ENCODE peak calls at places on chromosomes 6 and 20, in five cellular contexts. R is aorta; P is PC-3; G is endothelial cell of umbilical vein; V is CD4-positive, CD25-positive, alpha-beta regulatory T cell. O is an unnamed sample.

GRCh38 chr20:3547906-3548305 is 77.1 kb downstream of the ATRN start:
- DNase-seq in R (no peak), G (no peak), P (no peak), V (no peak), O (no peak)

GRCh38 chr6:68038815-68039408 is 596.2 kb upstream of the ADGRB3 start:
- DNase-seq in V (no peak), G (no peak), P (no peak), R (no peak), O (no peak)

GRCh38 chr20:38023181-38024085 is 9.8 kb downstream of the TTI1 start:
- DNase-seq in P (peak), V (no peak), G (peak), R (no peak), O (no peak)

GRCh38 chr6:7895125-7895423 is 15.5 kb downstream of the TXNDC5 start:
- DNase-seq in V (no peak), R (no peak), G (no peak), P (peak), O (no peak)

GRCh38 chr6:158786645-158787304 is 32.4 kb downstream of the EZR start:
- DNase-seq in V (no peak), G (no peak), P (no peak), R (no peak), O (no peak)

GRCh38 chr20:50558483-50558925 is 48.3 kb downstream of the PTPN1 start:
- DNase-seq in V (no peak), G (peak), P (peak), R (no peak), O (no peak)

GRCh38 chr20:33667245-33668086 is 723 bp downstream of the ACTL10 start:
- DNase-seq in R (peak), P (peak), G (peak), V (peak), O (peak)

GRCh38 chr6:36984581-36985383 is 1.2 kb downstream of the MTCH1 start:
- DNase-seq in G (peak), R (peak), V (peak), P (peak), O (no peak)

GRCh38 chr6:36769676-36770499 is 69.4 kb downstream of the CPNE5 start:
- DNase-seq in R (no peak), P (peak), V (peak), G (peak), O (no peak)

GRCh38 chr6:117472667-117473066 is 9.8 kb upstream of the DCBLD1 start:
- DNase-seq in R (no peak), P (no peak), V (no peak), G (no peak), O (no peak)

GRCh38 chr6:136051140-136051775 is 198.9 kb downstream of the MTFR2 start:
- DNase-seq in V (peak), R (no peak), P (no peak), G (peak), O (no peak)

GRCh38 chr6:19032486-19033295 is 645.5 kb downstream of the RNF144B start:
- DNase-seq in V (no peak), R (peak), P (no peak), G (no peak), O (no peak)

GRCh38 chr20:17062712-17063111 is 164.1 kb upstream of the PCSK2 start:
- DNase-seq in P (no peak), V (no peak), R (no peak), G (no peak), O (no peak)

GRCh38 chr6:164072240-164072666 is 657.7 kb downstream of the QKI start:
- DNase-seq in G (no peak), V (no peak), P (no peak), R (no peak), O (no peak)

GRCh38 chr6:142478117-142478516 is 176.3 kb downstream of the ADGRG6 start:
- DNase-seq in G (no peak), R (no peak), V (peak), P (peak), O (no peak)

GRCh38 chr6:19804362-19805145 is 32.6 kb upstream of the ID4 start:
- DNase-seq in R (peak), P (peak), G (peak), V (peak), O (peak)

GRCh38 chr6:38207371-38207770 is 387.8 kb downstream of the ZFAND3 start:
- DNase-seq in P (no peak), V (no peak), R (no peak), G (no peak), O (no peak)

GRCh38 chr6:115675443-115675842 is 385.2 kb downstream of the FRK start:
- DNase-seq in V (no peak), R (no peak), G (no peak), P (no peak), O (no peak)

GRCh38 chr6:134849920-134850447 is 99.9 kb downstream of the ALDH8A1 start:
- DNase-seq in V (no peak), R (no peak), G (no peak), P (no peak), O (no peak)

GRCh38 chr6:162056745-162057144 is 670.8 kb downstream of the PRKN start:
- DNase-seq in R (no peak), V (no peak), P (peak), G (no peak), O (no peak)

GRCh38 chr6:101668496-101668895 is 275.0 kb downstream of the GRIK2 start:
- DNase-seq in P (no peak), V (no peak), R (no peak), G (no peak), O (no peak)

GRCh38 chr6:88179692-88180091 is 13.5 kb upstream of the CNR1 start:
- DNase-seq in V (no peak), P (no peak), G (no peak), R (no peak), O (no peak)

GRCh38 chr20:9203081-9203447 is 134.2 kb downstream of the PLCB4 start:
- DNase-seq in G (no peak), R (no peak), V (no peak), P (peak), O (no peak)

GRCh38 chr6:118939683-118940082 is 4.7 kb upstream of the MCM9 start:
- DNase-seq in R (no peak), P (no peak), V (no peak), G (no peak), O (no peak)

GRCh38 chr6:42168650-42169049 is 4.5 kb upstream of the GUCA1A start:
- DNase-seq in V (no peak), R (no peak), G (no peak), P (peak), O (no peak)

GRCh38 chr6:149150999-149151398 is 166.5 kb upstream of the TAB2 start:
- DNase-seq in G (no peak), P (no peak), V (peak), R (no peak), O (no peak)

GRCh38 chr6:43096451-43097097 is 20.5 kb downstream of the PTK7 start:
- DNase-seq in G (peak), V (no peak), P (peak), R (peak), O (peak)

GRCh38 chr6:83430606-83431544 is at the start of gene ME1:
- DNase-seq in V (no peak), R (peak), P (peak), G (peak), O (peak)

GRCh38 chr20:57620999-57621398 is 773 bp upstream of the ZBP1 start:
- DNase-seq in P (no peak), R (peak), G (no peak), V (peak), O (no peak)
- H3K27ac ChIP-seq in P (no peak), R (no peak), G (no peak), V (peak), O (no peak)

DNA sequence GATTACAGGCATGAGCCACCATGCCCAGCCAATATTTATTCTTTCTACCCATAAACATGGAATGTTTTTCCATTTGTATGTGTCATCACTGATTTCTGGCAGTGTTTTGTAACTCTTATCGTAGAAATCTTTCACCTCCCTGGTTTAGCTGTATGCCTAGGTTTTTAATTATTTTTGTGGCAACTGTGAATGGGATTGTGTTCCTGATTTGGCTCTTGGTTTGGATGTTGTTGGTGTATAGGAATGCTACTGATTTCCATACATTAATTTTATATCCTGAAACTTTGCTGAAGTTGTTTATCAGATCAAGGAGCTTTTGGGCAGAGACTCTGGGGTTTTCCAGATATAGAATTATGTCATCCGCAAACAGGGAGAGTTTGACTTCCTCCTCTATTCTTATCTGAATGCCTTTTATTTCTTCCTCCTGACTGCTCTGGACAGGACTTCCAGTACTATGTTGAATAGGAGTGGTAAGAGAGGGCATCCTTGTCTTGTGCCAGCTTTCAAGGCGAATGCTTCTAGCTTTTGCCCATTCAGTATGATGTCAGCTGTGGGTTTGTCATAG is 198.6 kb downstream of the ZDHHC14 start:
- DNase-seq in V (no peak), R (no peak), G (peak), P (peak), O (no peak)
- H3K27ac ChIP-seq in V (no peak), R (no peak), G (peak), P (peak), O (peak)

DNA sequence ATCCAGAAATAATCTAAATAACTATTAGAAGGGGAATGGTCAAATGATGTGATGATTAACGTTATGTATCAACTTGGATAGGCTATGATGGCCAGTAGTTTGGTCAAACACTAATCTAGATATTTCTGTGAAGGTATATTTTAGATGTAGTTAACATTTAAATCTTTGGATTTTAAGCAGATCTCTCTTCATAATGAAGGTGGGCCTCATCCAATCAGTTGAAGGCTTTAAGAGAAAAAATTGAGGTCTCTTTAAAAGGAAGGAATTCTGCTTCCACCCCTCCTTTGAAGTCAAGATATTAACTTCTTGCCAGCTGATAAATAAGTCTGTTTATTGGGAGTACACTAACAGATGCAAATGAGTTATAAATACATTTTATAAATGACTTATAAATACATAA is 760.0 kb upstream of the SLC35B3 start:
- DNase-seq in G (no peak), P (no peak), R (no peak), V (no peak), O (no peak)
- H3K27ac ChIP-seq in G (no peak), P (no peak), R (no peak), V (no peak), O (no peak)

GRCh38 chr6:111759836-111760785 is 113.1 kb downstream of the FYN start:
- DNase-seq in P (no peak), V (peak), R (no peak), G (no peak), O (no peak)
- H3K27ac ChIP-seq in P (no peak), V (peak), R (no peak), G (no peak), O (no peak)

DNA sequence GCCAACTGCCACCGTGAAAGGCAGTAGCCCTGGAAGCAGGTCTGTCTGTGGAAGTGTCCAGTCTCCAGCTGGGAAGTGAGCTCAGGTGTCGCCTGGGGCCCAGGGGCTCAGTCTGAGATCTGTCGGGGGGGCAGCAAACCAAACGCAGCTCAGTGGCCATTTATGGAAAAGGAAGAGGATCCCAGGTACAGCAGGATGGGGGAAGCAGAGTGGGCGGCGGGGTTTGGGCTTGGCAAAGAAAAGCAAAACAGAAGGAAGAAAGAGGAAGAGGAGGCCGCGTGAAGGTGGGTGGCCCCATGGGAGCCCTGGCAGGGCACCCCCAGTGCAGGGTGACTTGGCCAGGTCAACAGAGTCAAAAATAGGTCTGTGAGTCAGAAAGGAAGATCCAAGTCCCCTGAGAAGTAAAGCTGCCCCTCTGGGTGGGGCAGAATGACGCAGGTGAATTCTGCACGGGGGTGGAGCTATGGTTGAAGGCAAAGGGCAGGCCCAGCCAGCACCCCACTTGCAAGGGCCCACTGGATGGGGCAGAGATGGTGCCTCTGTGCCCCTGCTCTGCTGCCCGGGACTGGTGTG is 5.3 kb downstream of the PXDC1 start:
- DNase-seq in V (no peak), P (no peak), G (no peak), R (peak), O (no peak)
- H3K27ac ChIP-seq in V (no peak), P (no peak), G (no peak), R (peak), O (no peak)

GRCh38 chr20:36238760-36239159 is 2.5 kb downstream of the AAR2 start:
- DNase-seq in P (peak), R (no peak), G (no peak), V (no peak), O (no peak)

GRCh38 chr20:36238153-36238552 is 1.9 kb downstream of the AAR2 start:
- DNase-seq in V (no peak), P (no peak), R (no peak), G (no peak), O (no peak)

GRCh38 chr20:36235892-36236785 is at the start of gene AAR2:
- DNase-seq in P (peak), V (peak), R (peak), G (peak), O (peak)

GRCh38 chr20:36236786-36237121 is 476 bp downstream of the AAR2 start:
- DNase-seq in G (no peak), V (no peak), R (no peak), P (no peak), O (no peak)

DNA sequence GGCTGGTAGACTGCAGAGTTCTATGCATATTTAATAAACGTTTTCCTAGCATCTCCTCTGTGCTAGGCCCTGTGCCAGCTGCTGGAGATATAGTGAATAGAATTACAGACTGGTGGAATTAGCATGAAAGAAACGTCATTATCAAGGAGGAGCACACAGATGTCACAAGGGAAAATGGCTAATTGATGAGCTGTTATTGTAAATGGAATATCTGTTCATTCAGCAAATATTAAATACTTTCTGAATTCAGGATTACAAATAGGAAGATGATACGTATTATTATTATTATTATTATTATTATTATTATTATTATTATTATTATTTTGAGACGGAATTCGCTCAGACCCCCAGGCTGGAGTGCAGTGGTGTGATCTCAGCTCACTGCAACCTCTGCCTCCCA is 1.2 kb downstream of the AAR2 start:
- DNase-seq in P (no peak), G (no peak), V (no peak), R (no peak), O (no peak)
- H3K27ac ChIP-seq in P (no peak), G (no peak), V (no peak), R (no peak), O (no peak)

DNA sequence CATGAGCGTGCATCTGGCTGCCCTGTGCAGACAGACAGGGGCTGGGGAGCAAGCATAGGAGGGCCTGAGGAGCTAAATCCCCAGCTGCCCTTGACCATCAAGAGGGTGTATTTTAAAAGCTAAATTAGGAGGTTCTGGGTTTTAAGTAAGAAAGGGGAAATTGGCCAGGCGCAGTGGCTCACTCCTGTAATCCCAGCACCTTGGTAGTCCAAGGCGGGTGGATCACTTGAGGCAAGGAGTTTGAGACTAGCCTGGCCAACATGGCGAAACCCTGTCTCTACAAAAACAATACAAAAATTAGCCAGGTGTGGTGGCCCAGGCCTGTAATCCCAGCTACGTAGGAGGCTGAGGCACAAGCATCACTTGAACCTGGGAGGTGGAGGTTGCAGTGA is 27.8 kb downstream of the SERPINB6 start:
- DNase-seq in G (no peak), P (no peak), R (no peak), V (no peak), O (no peak)
- H3K27ac ChIP-seq in G (peak), P (no peak), R (no peak), V (peak), O (no peak)

GRCh38 chr6:56048601-56049000 is 173.2 kb upstream of the BMP5 start:
- DNase-seq in P (no peak), V (no peak), G (no peak), R (no peak), O (no peak)
- H3K27ac ChIP-seq in P (no peak), V (no peak), G (peak), R (no peak), O (no peak)